ENCODE peak calls at places on chromosomes 4 and X, in nine cellular contexts. V, T, S, A, Y, L, Q, C and W are unnamed samples. For H3K36me3, the result is how much of the 10 kb centered on the place peaks cover.

GRCh38 chr4:186898367-186898766 is 174.7 kb upstream of the FAT1 start:
- DNase-seq in V (no peak), T (no peak), S (no peak), A (no peak), Y (no peak), L (no peak), Q (no peak), C (no peak), W (no peak)

GRCh38 chr4:147078875-147079658 is 133.4 kb upstream of the TTC29 start:
- DNase-seq in V (peak), T (peak), S (no peak), A (no peak), Y (peak), L (no peak), Q (no peak), C (peak), W (no peak)

GRCh38 chrX:140766024-140766611 is 56.6 kb downstream of the LINC00632 start:
- DNase-seq in V (peak), T (peak), S (no peak), A (peak), Y (peak), L (peak), Q (peak), C (peak), W (peak)

GRCh38 chr4:88697113-88697512 is 516 bp downstream of the NAP1L5 start:
- DNase-seq in V (peak), T (peak), S (no peak), A (no peak), Y (no peak), L (no peak), Q (peak), C (no peak), W (no peak)

GRCh38 chr4:82428526-82428968 is 1.7 kb downstream of the HNRNPDL start:
- DNase-seq in V (no peak), T (no peak), S (no peak), A (no peak), Y (no peak), L (no peak), Q (no peak), C (no peak), W (no peak)

GRCh38 chr4:145861331-145862318 is 77.0 kb downstream of the ZNF827 start:
- DNase-seq in V (no peak), T (peak), S (no peak), A (no peak), Y (no peak), L (peak), Q (no peak), C (no peak), W (no peak)

GRCh38 chr4:29081230-29081955 is 1638.8 kb upstream of the PCDH7 start:
- DNase-seq in V (peak), T (peak), S (no peak), A (no peak), Y (no peak), L (no peak), Q (no peak), C (peak), W (no peak)

GRCh38 chr4:61079427-61079826 is 120.7 kb upstream of the ADGRL3 start:
- DNase-seq in V (no peak), T (peak), S (no peak), A (no peak), Y (no peak), L (no peak), Q (no peak), C (no peak), W (no peak)

GRCh38 chr4:184814686-184815045 is 11.1 kb downstream of the ACSL1 start:
- DNase-seq in V (no peak), T (peak), S (peak), A (no peak), Y (no peak), L (no peak), Q (no peak), C (no peak), W (no peak)

GRCh38 chrX:10415704-10416001 is 204.7 kb downstream of the MID1 start:
- DNase-seq in V (peak), T (peak), S (no peak), A (no peak), Y (no peak), L (no peak), Q (no peak), C (no peak), W (no peak)

GRCh38 chrX:132001127-132001526 is 22.0 kb upstream of the STK26 start:
- DNase-seq in V (no peak), T (no peak), S (no peak), A (no peak), Y (no peak), L (no peak), Q (no peak), C (no peak), W (no peak)

GRCh38 chrX:27598312-27598711 is 8.2 kb downstream of the DCAF8L2 start:
- DNase-seq in V (peak), T (peak), S (no peak), A (peak), Y (peak), L (no peak), Q (no peak), C (peak), W (no peak)

GRCh38 chr4:6772223-6772928 is 10.2 kb upstream of the KIAA0232 start:
- DNase-seq in V (no peak), T (peak), S (no peak), A (peak), Y (no peak), L (no peak), Q (no peak), C (no peak), W (peak)

GRCh38 chr4:6180841-6181631 is 19.3 kb downstream of the JAKMIP1 start:
- DNase-seq in V (no peak), T (no peak), S (no peak), A (no peak), Y (no peak), L (no peak), Q (no peak), C (no peak), W (no peak)

GRCh38 chrX:46200423-46200822 is 344.8 kb downstream of the ZNF674 start:
- DNase-seq in V (no peak), T (no peak), S (no peak), A (no peak), Y (no peak), L (no peak), Q (no peak), C (no peak), W (no peak)

GRCh38 chr4:127852661-127853060 is 28.0 kb upstream of the PLK4 start:
- DNase-seq in V (no peak), T (no peak), S (no peak), A (no peak), Y (no peak), L (no peak), Q (no peak), C (no peak), W (no peak)

GRCh38 chr4:22473268-22473667 is 42.6 kb downstream of the ADGRA3 start:
- DNase-seq in V (peak), T (peak), S (no peak), A (no peak), Y (no peak), L (no peak), Q (no peak), C (no peak), W (no peak)

GRCh38 chrX:10656214-10656613 is 35.8 kb upstream of the MID1 start:
- DNase-seq in V (no peak), T (no peak), S (no peak), A (peak), Y (no peak), L (no peak), Q (no peak), C (no peak), W (no peak)

GRCh38 chrX:40007746-40008705 is 89.7 kb downstream of the BCOR start:
- DNase-seq in V (no peak), T (no peak), S (no peak), A (no peak), Y (no peak), L (no peak), Q (no peak), C (no peak), W (no peak)

GRCh38 chrX:40006025-40007017 is 91.4 kb downstream of the BCOR start:
- DNase-seq in V (peak), T (peak), S (peak), A (peak), Y (peak), L (no peak), Q (no peak), C (peak), W (peak)

GRCh38 chrX:40008841-40009461 is 88.8 kb downstream of the BCOR start:
- DNase-seq in V (peak), T (peak), S (peak), A (no peak), Y (peak), L (peak), Q (no peak), C (peak), W (peak)

GRCh38 chrX:40005290-40006011 is 92.3 kb downstream of the BCOR start:
- DNase-seq in V (peak), T (no peak), S (peak), A (no peak), Y (peak), L (no peak), Q (no peak), C (no peak), W (no peak)

GRCh38 chrX:40007136-40007535 is 90.6 kb downstream of the BCOR start:
- DNase-seq in V (no peak), T (no peak), S (no peak), A (no peak), Y (no peak), L (no peak), Q (no peak), C (no peak), W (no peak)
- TF ChIP-seq CTCF in V (no peak), T (no peak), S (no peak), A (no peak), Y (no peak), L (no peak), Q (no peak), C (no peak), W (no peak)

GRCh38 chrX:74023203-74023602 is 280.8 kb upstream of the ZCCHC13 start:
- DNase-seq in V (no peak), T (no peak), S (no peak), A (no peak), Y (no peak), L (no peak), Q (no peak), C (no peak), W (no peak)
- H3K27ac ChIP-seq in V (no peak), T (no peak), S (no peak), A (no peak), Y (no peak), L (no peak), Q (no peak), C (no peak), W (no peak)

GRCh38 chr4:169116270-169116901 is 106.3 kb upstream of the CBR4 start:
- DNase-seq in V (peak), T (peak), S (no peak), A (no peak), Y (no peak), L (no peak), Q (no peak), C (no peak), W (no peak)

GRCh38 chr4:169114341-169114974 is 104.4 kb upstream of the CBR4 start:
- DNase-seq in V (no peak), T (no peak), S (no peak), A (no peak), Y (no peak), L (no peak), Q (no peak), C (no peak), W (no peak)

GRCh38 chr4:169117591-169118081 is 107.6 kb upstream of the CBR4 start:
- DNase-seq in V (peak), T (peak), S (no peak), A (no peak), Y (no peak), L (no peak), Q (no peak), C (no peak), W (no peak)

GRCh38 chr4:169115144-169115896 is 105.3 kb upstream of the CBR4 start:
- DNase-seq in V (no peak), T (no peak), S (no peak), A (peak), Y (no peak), L (no peak), Q (no peak), C (no peak), W (no peak)

GRCh38 chr4:169115897-169116254 is 105.8 kb upstream of the CBR4 start:
- DNase-seq in V (peak), T (peak), S (no peak), A (peak), Y (no peak), L (peak), Q (no peak), C (peak), W (no peak)
- H3K36me3 ChIP-seq in V (under half), T (under half), S (under half), A (under half), Y (under half), L (under half), Q (under half), C (under half), W (under half)

DNA sequence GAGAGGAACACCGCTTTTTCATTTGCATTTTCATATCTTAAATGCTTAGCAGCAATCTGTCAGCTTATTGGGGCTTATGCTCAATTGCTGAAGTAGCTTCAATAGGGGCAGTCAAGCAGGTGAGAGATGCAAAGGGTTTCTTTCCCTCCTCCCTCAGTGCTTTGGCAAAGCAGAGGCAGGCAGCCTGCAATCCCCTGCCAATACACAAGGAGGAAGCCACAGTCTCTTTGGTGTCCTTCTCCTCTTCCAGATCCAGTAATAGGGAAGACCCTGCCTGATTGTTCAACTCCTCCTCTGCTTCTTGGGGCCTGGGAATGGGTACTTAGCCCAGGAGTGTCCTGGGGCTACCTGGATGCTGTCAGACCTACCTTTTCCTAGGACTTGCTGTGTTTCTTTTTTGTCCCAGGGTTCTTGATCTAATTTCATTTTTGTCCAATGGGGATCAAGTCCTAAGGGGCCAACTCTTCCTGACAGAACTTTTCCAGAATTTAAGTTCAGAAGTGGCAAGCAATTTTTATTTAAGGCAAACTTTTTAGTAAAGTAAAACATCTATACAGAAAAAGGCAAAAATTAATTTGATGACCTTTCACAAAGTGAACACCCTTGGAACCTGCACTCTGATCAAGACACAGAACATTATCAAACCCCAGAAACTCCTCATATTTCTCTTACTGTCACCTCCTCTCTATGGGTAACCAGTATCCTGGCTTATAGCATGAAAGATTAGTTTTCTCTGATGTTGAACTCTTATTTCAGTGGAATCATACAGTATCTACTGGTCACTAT is 260.3 kb downstream of the PPP3CA start:
- DNase-seq in V (no peak), T (no peak), S (peak), A (no peak), Y (no peak), L (no peak), Q (no peak), C (no peak), W (no peak)
- TF ChIP-seq CTCF in V (peak), T (no peak), S (no peak), A (no peak), Y (no peak), L (no peak), Q (no peak), C (no peak), W (no peak)

GRCh38 chrX:22520128-22520828 is 247.6 kb downstream of the CBLL2 start:
- DNase-seq in V (no peak), T (peak), S (no peak), A (no peak), Y (no peak), L (no peak), Q (no peak), C (no peak), W (no peak)
- H3K27ac ChIP-seq in V (no peak), T (no peak), S (no peak), A (no peak), Y (no peak), L (no peak), Q (no peak), C (no peak), W (no peak)

GRCh38 chrX:15515931-15516330 is 15.3 kb downstream of the BMX start:
- DNase-seq in V (peak), T (no peak), S (no peak), A (peak), Y (peak), L (no peak), Q (no peak), C (no peak), W (no peak)
- H3K36me3 ChIP-seq in V (under half), T (under half), S (under half), A (under half), Y (under half), L (under half), Q (under half), C (under half), W (under half)

GRCh38 chrX:134520860-134521390 is 61.0 kb downstream of the HPRT1 start:
- DNase-seq in V (peak), T (peak), S (no peak), A (peak), Y (peak), L (no peak), Q (peak), C (peak), W (no peak)
- TF ChIP-seq CTCF in V (peak), T (peak), S (no peak), A (peak), Y (peak), L (no peak), Q (no peak), C (peak), W (peak)

DNA sequence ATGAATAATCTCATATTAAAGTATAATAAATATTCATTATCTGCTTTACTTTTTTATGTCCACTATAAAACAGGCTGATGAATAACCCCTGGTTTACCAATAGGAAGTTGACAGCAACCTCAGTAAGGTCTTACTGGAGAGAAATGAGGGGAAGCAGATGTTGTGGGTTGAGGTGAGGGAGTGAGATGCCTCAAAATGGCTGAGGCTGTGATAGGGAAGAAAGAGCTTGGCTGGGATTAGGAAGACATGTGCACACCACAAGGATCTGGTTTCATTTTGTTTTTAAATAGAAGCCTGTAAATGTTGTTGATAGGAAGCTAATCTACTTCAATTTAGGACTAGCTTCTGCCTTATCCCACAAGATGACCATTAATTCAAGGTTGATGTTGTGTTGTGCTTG is 14.4 kb upstream of the CYBB start:
- DNase-seq in V (no peak), T (no peak), S (no peak), A (no peak), Y (no peak), L (no peak), Q (no peak), C (no peak), W (no peak)
- H3K27ac ChIP-seq in V (no peak), T (no peak), S (no peak), A (no peak), Y (no peak), L (no peak), Q (no peak), C (no peak), W (no peak)